ENCODE peak calls at places on chromosome 15, in four cellular contexts. O is upper lobe of right lung, S is Caco-2, J is lower lobe of right lung. M is an unnamed sample. For H3K9me3, the result is how much of the 10 kb centered on the place peaks cover.

GRCh38 chr15:84749111-84749991 is 959 bp downstream of the ZNF592 start:
- DNase-seq in O (peak), S (peak), J (peak), M (no peak)

GRCh38 chr15:65259367-65259781 is 27.3 kb downstream of the PARP16 start:
- DNase-seq in O (no peak), S (no peak), J (no peak), M (no peak)

GRCh38 chr15:68644088-68644904 is 65.5 kb downstream of the CORO2B start:
- DNase-seq in O (peak), S (no peak), J (no peak), M (peak)

GRCh38 chr15:71538181-71538580 is 272.2 kb upstream of the NR2E3 start:
- DNase-seq in O (no peak), S (no peak), J (no peak), M (no peak)

GRCh38 chr15:70358871-70359647 is 261.3 kb upstream of the TLE3 start:
- DNase-seq in O (peak), S (no peak), J (no peak), M (peak)

GRCh38 chr15:83653639-83654378 is at the start of gene ADAMTSL3:
- DNase-seq in O (peak), S (no peak), J (peak), M (no peak)

GRCh38 chr15:78538358-78538757 is 1.9 kb upstream of the PSMA4 start:
- DNase-seq in O (no peak), S (no peak), J (no peak), M (no peak)

GRCh38 chr15:70447927-70448698 is 315.2 kb downstream of the UACA start:
- DNase-seq in O (no peak), S (no peak), J (peak), M (peak)

GRCh38 chr15:57921371-57921770 is 144.1 kb downstream of the ALDH1A2 start:
- DNase-seq in O (no peak), S (no peak), J (no peak), M (no peak)

GRCh38 chr15:56760186-56760585 is 26.9 kb upstream of the ZNF280D start:
- DNase-seq in O (no peak), S (no peak), J (no peak), M (no peak)

GRCh38 chr15:56165234-56165633 is 78.4 kb downstream of the RFX7 start:
- DNase-seq in O (no peak), S (no peak), J (no peak), M (no peak)

GRCh38 chr15:35123743-35124142 is 38.6 kb upstream of the NANOGP8 start:
- DNase-seq in O (no peak), S (no peak), J (no peak), M (no peak)

GRCh38 chr15:101348643-101349496 is 53.8 kb upstream of the SNRPA1 start:
- DNase-seq in O (peak), S (peak), J (peak), M (no peak)

GRCh38 chr15:78437762-78438594 is at the start of gene IREB2:
- DNase-seq in O (peak), S (peak), J (peak), M (peak)

GRCh38 chr15:70281811-70282307 is 184.1 kb upstream of the TLE3 start:
- DNase-seq in O (peak), S (no peak), J (no peak), M (no peak)

GRCh38 chr15:60858511-60859085 is 370.5 kb downstream of the RORA start:
- DNase-seq in O (no peak), S (no peak), J (no peak), M (no peak)

GRCh38 chr15:67967871-67968423 is 86.2 kb upstream of the PIAS1 start:
- DNase-seq in O (peak), S (peak), J (peak), M (peak)

GRCh38 chr15:65835452-65835851 is 33.8 kb upstream of the RAB11A start:
- DNase-seq in O (no peak), S (no peak), J (no peak), M (no peak)

GRCh38 chr15:42595641-42596240 is 20.3 kb downstream of the STARD9 start:
- DNase-seq in O (no peak), S (no peak), J (no peak), M (no peak)

GRCh38 chr15:88727439-88727838 is 75.8 kb upstream of the ACAN start:
- DNase-seq in O (no peak), S (no peak), J (no peak), M (no peak)

GRCh38 chr15:84604804-84605203 is 4.0 kb downstream of the ZSCAN2 start:
- DNase-seq in O (no peak), S (no peak), J (no peak), M (no peak)

GRCh38 chr15:69782809-69783208 is 314.9 kb downstream of the TLE3 start:
- DNase-seq in O (no peak), S (peak), J (no peak), M (no peak)

GRCh38 chr15:77497108-77497737 is 76.5 kb downstream of the HMG20A start:
- DNase-seq in O (peak), S (no peak), J (no peak), M (no peak)

GRCh38 chr15:86863226-86863915 is 783.7 kb downstream of the AGBL1 start:
- DNase-seq in O (no peak), S (no peak), J (no peak), M (peak)

GRCh38 chr15:73717802-73718201 is 33.6 kb downstream of the CD276 start:
- DNase-seq in O (no peak), S (no peak), J (no peak), M (no peak)
- TF ChIP-seq CTCF in O (no peak), S (no peak), J (no peak), M (no peak)

GRCh38 chr15:94164202-94164807 is 67.1 kb upstream of the MCTP2 start:
- DNase-seq in O (no peak), S (peak), J (no peak), M (no peak)
- H3K4me3 ChIP-seq in O (no peak), S (no peak), J (no peak), M (no peak)

GRCh38 chr15:62272290-62272689 is 107.2 kb upstream of the C2CD4B start:
- DNase-seq in O (no peak), S (no peak), J (no peak), M (no peak)

GRCh38 chr15:62275818-62276217 is 110.7 kb upstream of the C2CD4B start:
- DNase-seq in O (no peak), S (no peak), J (no peak), M (no peak)

GRCh38 chr15:62269504-62269903 is 104.4 kb upstream of the C2CD4B start:
- DNase-seq in O (no peak), S (no peak), J (no peak), M (no peak)

GRCh38 chr15:62270216-62270921 is 105.3 kb upstream of the C2CD4B start:
- DNase-seq in O (no peak), S (no peak), J (no peak), M (no peak)
- H3K9me3 ChIP-seq in O (under half), S (under half), J (under half), M (under half)

GRCh38 chr15:73052679-73053397 is 575 bp downstream of the NEO1 start:
- DNase-seq in O (peak), S (peak), J (peak), M (peak)
- TF ChIP-seq CTCF in O (peak), S (no peak), J (peak), M (peak)

DNA sequence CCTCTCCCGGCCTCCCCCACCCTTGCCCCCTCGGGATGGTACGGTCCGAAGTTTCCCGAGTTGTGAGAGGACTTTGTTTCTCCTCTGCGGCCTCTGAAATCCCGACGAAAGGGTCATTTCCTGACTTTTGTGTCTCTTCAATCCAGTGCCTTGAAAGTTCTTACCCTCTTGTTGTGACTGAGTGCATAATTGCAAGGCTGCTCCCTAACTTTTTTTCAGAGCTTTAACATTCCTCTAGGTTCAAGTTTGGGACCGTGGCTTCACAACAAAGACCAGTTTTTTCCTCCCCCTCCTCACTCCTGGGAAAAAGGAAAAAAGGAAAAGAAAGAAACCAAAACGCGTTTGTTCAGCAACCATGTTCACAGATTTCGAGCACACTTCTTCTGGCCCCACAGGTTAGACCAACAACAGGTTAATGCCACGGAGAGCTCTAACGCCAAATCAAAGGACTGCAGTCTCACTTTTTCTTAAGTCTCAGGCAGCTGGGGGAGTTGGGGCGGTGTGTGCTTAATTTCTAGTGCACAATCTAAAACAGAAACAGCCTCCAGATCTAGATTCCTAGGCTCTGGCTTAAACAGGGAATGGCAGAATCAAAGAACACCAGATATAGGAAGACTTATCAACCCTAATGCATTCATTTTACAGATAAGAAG is 139.0 kb downstream of the TMCO5A start:
- DNase-seq in O (no peak), S (no peak), J (no peak), M (no peak)
- H3K4me3 ChIP-seq in O (peak), S (peak), J (peak), M (peak)

DNA sequence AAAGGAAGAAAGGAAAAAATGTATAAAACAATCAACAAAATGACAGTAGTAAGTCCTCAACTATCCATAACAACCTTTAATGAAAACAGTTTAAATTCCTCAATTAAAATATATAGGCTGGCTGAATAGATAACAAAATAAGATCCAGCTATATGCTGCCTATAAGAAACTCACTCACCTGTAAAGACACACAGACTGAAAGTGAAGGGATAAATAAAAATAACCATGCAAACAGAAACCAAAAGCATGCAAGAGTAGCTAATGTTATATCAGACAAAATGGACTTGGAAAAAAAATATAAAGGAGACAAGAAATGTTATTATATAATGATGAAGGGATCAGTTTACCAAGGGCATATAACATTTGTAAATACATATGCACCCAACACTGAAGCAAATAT is 51.2 kb downstream of the AP4E1 start:
- DNase-seq in O (no peak), S (no peak), J (no peak), M (no peak)
- H3K9me3 ChIP-seq in O (under half), S (under half), J (under half), M (under half)

GRCh38 chr15:74988007-74988800 is 7.2 kb upstream of the SCAMP5 start:
- DNase-seq in O (no peak), S (peak), J (peak), M (no peak)
- TF ChIP-seq CTCF in O (peak), S (peak), J (peak), M (peak)

GRCh38 chr15:97998307-97999071 is 38.0 kb downstream of the ARRDC4 start:
- DNase-seq in O (no peak), S (no peak), J (no peak), M (no peak)

GRCh38 chr15:97995192-97995591 is 34.7 kb downstream of the ARRDC4 start:
- DNase-seq in O (no peak), S (no peak), J (no peak), M (no peak)

GRCh38 chr15:97993310-97993738 is 32.8 kb downstream of the ARRDC4 start:
- DNase-seq in O (no peak), S (no peak), J (no peak), M (no peak)

GRCh38 chr15:97992831-97993230 is 32.3 kb downstream of the ARRDC4 start:
- DNase-seq in O (no peak), S (no peak), J (no peak), M (no peak)

GRCh38 chr15:97995881-97996603 is 35.5 kb downstream of the ARRDC4 start:
- DNase-seq in O (no peak), S (peak), J (no peak), M (no peak)
- H3K4me3 ChIP-seq in O (no peak), S (no peak), J (no peak), M (no peak)

GRCh38 chr15:50424066-50424890 is at the start of gene USP8:
- DNase-seq in O (peak), S (peak), J (peak), M (peak)

GRCh38 chr15:50431204-50431603 is 7.0 kb downstream of the USP8 start:
- DNase-seq in O (no peak), S (no peak), J (no peak), M (no peak)

GRCh38 chr15:50425219-50425618 is 1.0 kb downstream of the USP8 start:
- DNase-seq in O (no peak), S (no peak), J (no peak), M (no peak)

DNA sequence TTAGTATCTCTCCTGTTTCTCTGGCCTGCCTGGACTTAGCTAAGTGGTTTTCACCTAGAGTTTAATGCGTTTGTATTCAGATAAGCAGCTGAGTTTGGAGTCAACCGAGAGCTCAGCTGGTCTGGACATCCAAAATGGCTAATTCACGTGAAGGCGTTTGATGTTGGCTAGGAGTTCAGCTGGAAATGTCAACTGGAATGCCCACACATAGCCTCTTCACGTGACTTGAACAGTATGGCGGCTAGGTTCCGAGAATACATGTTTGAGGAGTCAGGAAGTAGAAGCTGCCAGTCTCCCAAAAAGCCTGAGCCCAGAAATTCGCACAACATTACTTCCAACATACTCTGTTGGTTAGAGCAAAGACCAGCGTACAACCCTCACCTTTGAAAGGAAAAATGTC is 2.2 kb downstream of the USP8 start:
- DNase-seq in O (no peak), S (no peak), J (no peak), M (no peak)
- H3K9me3 ChIP-seq in O (under half), S (under half), J (under half), M (under half)

M was measured in RWPE2.